ENCODE peak calls at places on chromosomes 5 and 9, in six cellular contexts. One of them, this sample, is unnamed.

GRCh38 chr9:130053504-130054427 is at the start of gene GPR107:
- DNase-seq in AG09309: no peak
- DNase-seq in HFFc6: peak
- DNase-seq in HCEC 1CT: peak
- DNase-seq in LoVo: peak
- DNase-seq in AG04450: no peak
- DNase-seq in this sample: peak

GRCh38 chr5:11268894-11269293 is 507.9 kb upstream of the DAP start:
- DNase-seq in HCEC 1CT: no peak
- DNase-seq in AG09309: no peak
- DNase-seq in HFFc6: no peak
- DNase-seq in LoVo: no peak
- DNase-seq in AG04450: no peak
- DNase-seq in this sample: no peak

GRCh38 chr9:16637218-16637617 is 233.3 kb downstream of the BNC2 start:
- DNase-seq in AG04450: no peak
- DNase-seq in AG09309: no peak
- DNase-seq in HCEC 1CT: no peak
- DNase-seq in LoVo: no peak
- DNase-seq in HFFc6: no peak
- DNase-seq in this sample: no peak

GRCh38 chr5:115428248-115428647 is 116.3 kb downstream of the FEM1C start:
- DNase-seq in AG09309: no peak
- DNase-seq in AG04450: no peak
- DNase-seq in HCEC 1CT: no peak
- DNase-seq in HFFc6: no peak
- DNase-seq in LoVo: no peak
- DNase-seq in this sample: no peak

GRCh38 chr5:155082401-155082800 is 68.8 kb downstream of the KIF4B start:
- DNase-seq in HFFc6: peak
- DNase-seq in LoVo: no peak
- DNase-seq in AG09309: peak
- DNase-seq in HCEC 1CT: peak
- DNase-seq in AG04450: peak
- DNase-seq in this sample: no peak

GRCh38 chr5:71891856-71892255 is 172.8 kb downstream of the CARTPT start:
- DNase-seq in HCEC 1CT: peak
- DNase-seq in AG04450: no peak
- DNase-seq in LoVo: no peak
- DNase-seq in AG09309: no peak
- DNase-seq in HFFc6: peak
- DNase-seq in this sample: no peak

GRCh38 chr5:115545065-115545882 is 699 bp upstream of the FEM1C start:
- DNase-seq in AG04450: no peak
- DNase-seq in HFFc6: no peak
- DNase-seq in AG09309: no peak
- DNase-seq in LoVo: no peak
- DNase-seq in HCEC 1CT: no peak
- DNase-seq in this sample: no peak

GRCh38 chr5:134738963-134739661 is 764 bp downstream of the CAMLG start:
- DNase-seq in LoVo: peak
- DNase-seq in HFFc6: peak
- DNase-seq in AG09309: no peak
- DNase-seq in AG04450: no peak
- DNase-seq in HCEC 1CT: peak
- DNase-seq in this sample: no peak

GRCh38 chr9:126534431-126535186 is 79.1 kb upstream of the LMX1B start:
- DNase-seq in LoVo: no peak
- DNase-seq in AG04450: no peak
- DNase-seq in HCEC 1CT: no peak
- DNase-seq in AG09309: no peak
- DNase-seq in HFFc6: no peak
- DNase-seq in this sample: peak

GRCh38 chr5:81151546-81151945 is 81.6 kb upstream of the CKMT2 start:
- DNase-seq in LoVo: no peak
- DNase-seq in AG09309: no peak
- DNase-seq in HFFc6: peak
- DNase-seq in HCEC 1CT: peak
- DNase-seq in AG04450: peak
- DNase-seq in this sample: no peak

GRCh38 chr5:124655943-124656459 is 90.4 kb downstream of the ZNF608 start:
- DNase-seq in LoVo: peak
- DNase-seq in AG04450: peak
- DNase-seq in HFFc6: peak
- DNase-seq in HCEC 1CT: peak
- DNase-seq in AG09309: no peak
- DNase-seq in this sample: no peak